ENCODE peak calls at places on chromosomes 7 and 10, in nine cellular contexts. One of them, this sample, is unnamed.

GRCh38 chr7:85262891-85263290 is 76.0 kb upstream of the SEMA3D start:
- DNase-seq in tibial artery: no peak
- DNase-seq in fibroblast of the aortic adventitia: no peak
- DNase-seq in heart left ventricle: no peak
- DNase-seq in GM12865: no peak
- DNase-seq in endodermal cell: no peak
- DNase-seq in lower lobe of right lung: no peak
- DNase-seq in CD8-positive, alpha-beta T cell: no peak
- DNase-seq in WERI-Rb-1: no peak
- DNase-seq in this sample: no peak

GRCh38 chr7:39644170-39644569 is 20.8 kb downstream of the RALA start:
- DNase-seq in tibial artery: no peak
- DNase-seq in fibroblast of the aortic adventitia: peak
- DNase-seq in CD8-positive, alpha-beta T cell: no peak
- DNase-seq in lower lobe of right lung: no peak
- DNase-seq in GM12865: no peak
- DNase-seq in heart left ventricle: no peak
- DNase-seq in WERI-Rb-1: no peak
- DNase-seq in endodermal cell: no peak
- DNase-seq in this sample: no peak

GRCh38 chr10:69489506-69490090 is 38.3 kb downstream of the TSPAN15 start:
- DNase-seq in WERI-Rb-1: no peak
- DNase-seq in lower lobe of right lung: peak
- DNase-seq in tibial artery: peak
- DNase-seq in endodermal cell: no peak
- DNase-seq in CD8-positive, alpha-beta T cell: no peak
- DNase-seq in fibroblast of the aortic adventitia: no peak
- DNase-seq in GM12865: no peak
- DNase-seq in heart left ventricle: peak
- DNase-seq in this sample: no peak

GRCh38 chr10:95485030-95485429 is 76.1 kb downstream of the SORBS1 start:
- DNase-seq in WERI-Rb-1: no peak
- DNase-seq in CD8-positive, alpha-beta T cell: no peak
- DNase-seq in tibial artery: no peak
- DNase-seq in heart left ventricle: no peak
- DNase-seq in fibroblast of the aortic adventitia: no peak
- DNase-seq in lower lobe of right lung: no peak
- DNase-seq in GM12865: no peak
- DNase-seq in endodermal cell: no peak
- DNase-seq in this sample: no peak

GRCh38 chr7:124940306-124940705 is 10.7 kb upstream of the POT1 start:
- DNase-seq in WERI-Rb-1: no peak
- DNase-seq in fibroblast of the aortic adventitia: peak
- DNase-seq in CD8-positive, alpha-beta T cell: no peak
- DNase-seq in lower lobe of right lung: no peak
- DNase-seq in endodermal cell: no peak
- DNase-seq in heart left ventricle: no peak
- DNase-seq in tibial artery: no peak
- DNase-seq in GM12865: no peak
- DNase-seq in this sample: no peak

GRCh38 chr10:12844796-12845524 is 156.6 kb downstream of the CCDC3 start:
- DNase-seq in CD8-positive, alpha-beta T cell: no peak
- DNase-seq in endodermal cell: no peak
- DNase-seq in heart left ventricle: no peak
- DNase-seq in fibroblast of the aortic adventitia: peak
- DNase-seq in lower lobe of right lung: no peak
- DNase-seq in WERI-Rb-1: no peak
- DNase-seq in tibial artery: peak
- DNase-seq in GM12865: no peak
- DNase-seq in this sample: peak

GRCh38 chr7:43481905-43482678 is 100.8 kb upstream of the STK17A start:
- DNase-seq in endodermal cell: no peak
- DNase-seq in fibroblast of the aortic adventitia: peak
- DNase-seq in CD8-positive, alpha-beta T cell: no peak
- DNase-seq in heart left ventricle: no peak
- DNase-seq in WERI-Rb-1: no peak
- DNase-seq in lower lobe of right lung: no peak
- DNase-seq in GM12865: no peak
- DNase-seq in tibial artery: no peak
- DNase-seq in this sample: no peak

GRCh38 chr10:96919785-96920425 is 87.8 kb downstream of the LCOR start:
- DNase-seq in GM12865: peak
- DNase-seq in fibroblast of the aortic adventitia: no peak
- DNase-seq in tibial artery: no peak
- DNase-seq in endodermal cell: no peak
- DNase-seq in WERI-Rb-1: no peak
- DNase-seq in lower lobe of right lung: no peak
- DNase-seq in heart left ventricle: no peak
- DNase-seq in CD8-positive, alpha-beta T cell: no peak
- DNase-seq in this sample: peak

GRCh38 chr7:42254217-42254616 is 17.2 kb upstream of the GLI3 start:
- DNase-seq in lower lobe of right lung: no peak
- DNase-seq in CD8-positive, alpha-beta T cell: no peak
- DNase-seq in tibial artery: no peak
- DNase-seq in heart left ventricle: no peak
- DNase-seq in WERI-Rb-1: no peak
- DNase-seq in endodermal cell: no peak
- DNase-seq in fibroblast of the aortic adventitia: peak
- DNase-seq in GM12865: no peak
- DNase-seq in this sample: peak

GRCh38 chr10:34489973-34490372 is 325.1 kb downstream of the PARD3 start:
- DNase-seq in lower lobe of right lung: no peak
- DNase-seq in CD8-positive, alpha-beta T cell: no peak
- DNase-seq in GM12865: no peak
- DNase-seq in heart left ventricle: no peak
- DNase-seq in tibial artery: no peak
- DNase-seq in endodermal cell: no peak
- DNase-seq in WERI-Rb-1: no peak
- DNase-seq in fibroblast of the aortic adventitia: peak
- DNase-seq in this sample: peak

GRCh38 chr7:27345164-27345887 is 102.7 kb downstream of the EVX1 start:
- DNase-seq in WERI-Rb-1: no peak
- DNase-seq in tibial artery: no peak
- DNase-seq in lower lobe of right lung: no peak
- DNase-seq in GM12865: no peak
- DNase-seq in endodermal cell: no peak
- DNase-seq in heart left ventricle: no peak
- DNase-seq in fibroblast of the aortic adventitia: no peak
- DNase-seq in CD8-positive, alpha-beta T cell: no peak
- DNase-seq in this sample: no peak

GRCh38 chr7:83190659-83191389 is 28.1 kb upstream of the PCLO start:
- DNase-seq in tibial artery: no peak
- DNase-seq in GM12865: no peak
- DNase-seq in CD8-positive, alpha-beta T cell: no peak
- DNase-seq in heart left ventricle: no peak
- DNase-seq in WERI-Rb-1: no peak
- DNase-seq in fibroblast of the aortic adventitia: no peak
- DNase-seq in lower lobe of right lung: no peak
- DNase-seq in endodermal cell: no peak
- DNase-seq in this sample: no peak
- H3K4me3 ChIP-seq in tibial artery: no peak
- H3K4me3 ChIP-seq in GM12865: no peak
- H3K4me3 ChIP-seq in CD8-positive, alpha-beta T cell: no peak
- H3K4me3 ChIP-seq in heart left ventricle: no peak
- H3K4me3 ChIP-seq in WERI-Rb-1: no peak
- H3K4me3 ChIP-seq in fibroblast of the aortic adventitia: no peak
- H3K4me3 ChIP-seq in lower lobe of right lung: no peak
- H3K4me3 ChIP-seq in endodermal cell: no peak
- H3K4me3 ChIP-seq in this sample: no peak

GRCh38 chr7:110386006-110386405 is 704.9 kb upstream of the LRRN3 start:
- DNase-seq in WERI-Rb-1: no peak
- DNase-seq in GM12865: no peak
- DNase-seq in fibroblast of the aortic adventitia: no peak
- DNase-seq in lower lobe of right lung: no peak
- DNase-seq in heart left ventricle: no peak
- DNase-seq in CD8-positive, alpha-beta T cell: no peak
- DNase-seq in tibial artery: no peak
- DNase-seq in endodermal cell: no peak
- DNase-seq in this sample: no peak
- TF ChIP-seq CTCF in WERI-Rb-1: no peak
- TF ChIP-seq CTCF in GM12865: no peak
- TF ChIP-seq CTCF in fibroblast of the aortic adventitia: no peak
- TF ChIP-seq CTCF in lower lobe of right lung: no peak
- TF ChIP-seq CTCF in heart left ventricle: no peak
- TF ChIP-seq CTCF in CD8-positive, alpha-beta T cell: no peak
- TF ChIP-seq CTCF in tibial artery: no peak
- TF ChIP-seq CTCF in endodermal cell: no peak
- TF ChIP-seq CTCF in this sample: no peak

GRCh38 chr10:93746844-93747284 is 10.9 kb upstream of the LGI1 start:
- DNase-seq in heart left ventricle: no peak
- DNase-seq in CD8-positive, alpha-beta T cell: no peak
- DNase-seq in fibroblast of the aortic adventitia: peak
- DNase-seq in WERI-Rb-1: peak
- DNase-seq in tibial artery: no peak
- DNase-seq in GM12865: peak
- DNase-seq in lower lobe of right lung: no peak
- DNase-seq in endodermal cell: peak
- DNase-seq in this sample: peak

GRCh38 chr10:93751832-93752231 is 5.9 kb upstream of the LGI1 start:
- DNase-seq in lower lobe of right lung: no peak
- DNase-seq in GM12865: peak
- DNase-seq in heart left ventricle: peak
- DNase-seq in fibroblast of the aortic adventitia: peak
- DNase-seq in tibial artery: no peak
- DNase-seq in WERI-Rb-1: peak
- DNase-seq in CD8-positive, alpha-beta T cell: no peak
- DNase-seq in endodermal cell: peak
- DNase-seq in this sample: peak

GRCh38 chr10:93752761-93753160 is 5.0 kb upstream of the LGI1 start:
- DNase-seq in fibroblast of the aortic adventitia: peak
- DNase-seq in WERI-Rb-1: no peak
- DNase-seq in endodermal cell: peak
- DNase-seq in CD8-positive, alpha-beta T cell: no peak
- DNase-seq in GM12865: no peak
- DNase-seq in tibial artery: no peak
- DNase-seq in heart left ventricle: no peak
- DNase-seq in lower lobe of right lung: no peak
- DNase-seq in this sample: peak

GRCh38 chr10:93751074-93751572 is 6.6 kb upstream of the LGI1 start:
- DNase-seq in endodermal cell: peak
- DNase-seq in fibroblast of the aortic adventitia: no peak
- DNase-seq in heart left ventricle: no peak
- DNase-seq in lower lobe of right lung: no peak
- DNase-seq in tibial artery: no peak
- DNase-seq in GM12865: no peak
- DNase-seq in WERI-Rb-1: no peak
- DNase-seq in CD8-positive, alpha-beta T cell: no peak
- DNase-seq in this sample: no peak

GRCh38 chr10:93749218-93749799 is 8.4 kb upstream of the LGI1 start:
- DNase-seq in CD8-positive, alpha-beta T cell: no peak
- DNase-seq in heart left ventricle: no peak
- DNase-seq in endodermal cell: peak
- DNase-seq in tibial artery: no peak
- DNase-seq in lower lobe of right lung: no peak
- DNase-seq in GM12865: no peak
- DNase-seq in WERI-Rb-1: no peak
- DNase-seq in fibroblast of the aortic adventitia: peak
- DNase-seq in this sample: peak
- H3K4me3 ChIP-seq in CD8-positive, alpha-beta T cell: no peak
- H3K4me3 ChIP-seq in heart left ventricle: no peak
- H3K4me3 ChIP-seq in endodermal cell: no peak
- H3K4me3 ChIP-seq in tibial artery: no peak
- H3K4me3 ChIP-seq in lower lobe of right lung: no peak
- H3K4me3 ChIP-seq in GM12865: no peak
- H3K4me3 ChIP-seq in WERI-Rb-1: no peak
- H3K4me3 ChIP-seq in fibroblast of the aortic adventitia: no peak
- H3K4me3 ChIP-seq in this sample: no peak

GRCh38 chr10:128263891-128264688 is 137.9 kb upstream of the MKI67 start:
- DNase-seq in endodermal cell: peak
- DNase-seq in CD8-positive, alpha-beta T cell: peak
- DNase-seq in tibial artery: no peak
- DNase-seq in fibroblast of the aortic adventitia: peak
- DNase-seq in WERI-Rb-1: peak
- DNase-seq in GM12865: peak
- DNase-seq in heart left ventricle: peak
- DNase-seq in lower lobe of right lung: peak
- DNase-seq in this sample: peak

GRCh38 chr10:128267581-128267980 is 141.4 kb upstream of the MKI67 start:
- DNase-seq in fibroblast of the aortic adventitia: no peak
- DNase-seq in WERI-Rb-1: no peak
- DNase-seq in lower lobe of right lung: no peak
- DNase-seq in endodermal cell: no peak
- DNase-seq in CD8-positive, alpha-beta T cell: no peak
- DNase-seq in tibial artery: no peak
- DNase-seq in heart left ventricle: no peak
- DNase-seq in GM12865: no peak
- DNase-seq in this sample: no peak

GRCh38 chr10:128265596-128265995 is 139.4 kb upstream of the MKI67 start:
- DNase-seq in GM12865: no peak
- DNase-seq in tibial artery: no peak
- DNase-seq in WERI-Rb-1: no peak
- DNase-seq in endodermal cell: no peak
- DNase-seq in fibroblast of the aortic adventitia: no peak
- DNase-seq in lower lobe of right lung: no peak
- DNase-seq in heart left ventricle: no peak
- DNase-seq in CD8-positive, alpha-beta T cell: no peak
- DNase-seq in this sample: no peak

DNA sequence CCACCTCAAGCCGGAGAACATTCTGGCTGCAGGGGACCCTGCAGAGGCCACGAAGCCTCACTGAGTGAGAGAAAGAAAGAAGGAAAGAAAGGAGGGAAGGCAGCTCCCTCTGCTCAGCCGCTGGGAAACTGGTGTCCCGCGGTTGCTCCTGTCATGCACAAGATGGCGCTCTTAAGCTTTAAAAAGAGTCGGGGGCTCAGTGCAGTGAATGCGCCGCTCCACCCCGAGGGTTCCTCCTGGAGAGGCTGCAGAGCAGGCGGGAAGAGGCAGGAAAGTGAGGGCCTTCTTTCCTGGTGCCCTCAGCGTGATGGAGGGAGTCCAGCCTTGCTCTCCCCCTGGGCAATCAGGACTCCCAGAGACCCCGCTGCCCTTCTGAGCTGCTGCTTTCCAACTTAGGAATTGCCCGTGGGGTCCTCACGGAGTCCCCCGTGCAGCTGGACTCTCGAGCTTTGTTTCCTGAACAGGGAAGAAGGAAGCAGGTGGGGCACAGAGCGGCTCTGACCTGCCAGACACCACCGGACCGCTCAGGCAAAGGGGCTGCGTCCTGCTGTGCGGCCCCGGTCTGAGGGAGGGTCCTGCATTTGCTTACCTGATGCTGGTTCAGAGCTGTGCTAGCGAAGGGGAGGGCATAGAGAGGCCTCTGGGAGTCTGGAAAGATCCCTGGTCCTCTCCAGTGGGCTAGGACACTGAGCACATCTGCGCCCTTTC is 141.9 kb upstream of the MKI67 start:
- DNase-seq in CD8-positive, alpha-beta T cell: no peak
- DNase-seq in WERI-Rb-1: peak
- DNase-seq in GM12865: peak
- DNase-seq in endodermal cell: peak
- DNase-seq in tibial artery: no peak
- DNase-seq in fibroblast of the aortic adventitia: no peak
- DNase-seq in heart left ventricle: no peak
- DNase-seq in lower lobe of right lung: no peak
- DNase-seq in this sample: peak
- TF ChIP-seq CTCF in CD8-positive, alpha-beta T cell: no peak
- TF ChIP-seq CTCF in WERI-Rb-1: peak
- TF ChIP-seq CTCF in GM12865: peak
- TF ChIP-seq CTCF in endodermal cell: peak
- TF ChIP-seq CTCF in tibial artery: no peak
- TF ChIP-seq CTCF in fibroblast of the aortic adventitia: no peak
- TF ChIP-seq CTCF in heart left ventricle: no peak
- TF ChIP-seq CTCF in lower lobe of right lung: peak
- TF ChIP-seq CTCF in this sample: peak

GRCh38 chr7:2165239-2165609 is 67.5 kb downstream of the MAD1L1 start:
- DNase-seq in heart left ventricle: no peak
- DNase-seq in WERI-Rb-1: no peak
- DNase-seq in lower lobe of right lung: no peak
- DNase-seq in GM12865: no peak
- DNase-seq in fibroblast of the aortic adventitia: no peak
- DNase-seq in endodermal cell: no peak
- DNase-seq in tibial artery: no peak
- DNase-seq in CD8-positive, alpha-beta T cell: no peak
- DNase-seq in this sample: no peak
- H3K4me3 ChIP-seq in heart left ventricle: no peak
- H3K4me3 ChIP-seq in WERI-Rb-1: no peak
- H3K4me3 ChIP-seq in lower lobe of right lung: no peak
- H3K4me3 ChIP-seq in GM12865: no peak
- H3K4me3 ChIP-seq in fibroblast of the aortic adventitia: no peak
- H3K4me3 ChIP-seq in endodermal cell: no peak
- H3K4me3 ChIP-seq in tibial artery: no peak
- H3K4me3 ChIP-seq in CD8-positive, alpha-beta T cell: no peak
- H3K4me3 ChIP-seq in this sample: no peak

This sample was measured in fibroblast of villous mesenchyme.